ENCODE peak calls at places on chromosomes 5 and 9, in seven cellular contexts. I is cardiac muscle cell, D is coronary artery, L is WTC11, Y is heart left ventricle, O is psoas muscle, H is epithelial cell of esophagus. A is an unnamed sample.

GRCh38 chr5:159182691-159183090 is 26.7 kb downstream of the RNF145 start:
- DNase-seq in Y (no peak), I (peak; percentile 76), L (no peak), D (no peak), H (no peak), O (no peak), A (no peak)

GRCh38 chr5:3323144-3323543 is 272.5 kb upstream of the IRX1 start:
- DNase-seq in Y (no peak), I (no peak), H (no peak), D (no peak), O (no peak), L (no peak), A (no peak)

GRCh38 chr5:137383909-137384308 is 115.2 kb downstream of the SPOCK1 start:
- DNase-seq in O (no peak), D (no peak), H (no peak), L (no peak), I (no peak), Y (no peak), A (no peak)

GRCh38 chr5:65015767-65016166 is 247.0 kb downstream of the CWC27 start:
- DNase-seq in L (no peak), I (no peak), O (no peak), D (no peak), H (no peak), Y (no peak), A (no peak)

GRCh38 chr9:94017939-94018531 is 62.9 kb upstream of the BARX1 start:
- DNase-seq in D (no peak), L (no peak), Y (no peak), I (peak; percentile 84), O (no peak), H (no peak), A (no peak)

GRCh38 chr9:134986957-134987356 is 69.2 kb upstream of the FCN1 start:
- DNase-seq in D (no peak), H (no peak), L (no peak), O (no peak), I (no peak), Y (no peak), A (no peak)

GRCh38 chr9:81083062-81083461 is 606.3 kb downstream of the TLE1 start:
- DNase-seq in Y (no peak), L (peak; percentile 15), I (peak; percentile 21), H (no peak), D (no peak), O (no peak), A (no peak)

GRCh38 chr5:66171349-66172344 is 27.5 kb downstream of the SREK1 start:
- DNase-seq in L (no peak), Y (no peak), O (no peak), D (no peak), H (peak; percentile 57), I (peak; percentile 75), A (peak; percentile 44)

GRCh38 chr5:171162602-171163001 is 146.4 kb upstream of the TLX3 start:
- DNase-seq in Y (no peak), L (peak; percentile 67), H (peak; percentile 29), O (no peak), D (no peak), I (peak; percentile 52), A (no peak)

GRCh38 chr9:121732886-121733285 is 81.5 kb downstream of the DAB2IP start:
- DNase-seq in Y (no peak), D (no peak), O (no peak), L (no peak), I (no peak), H (no peak), A (no peak)

GRCh38 chr5:180118391-180118791 is 46.8 kb upstream of the RNF130 start:
- DNase-seq in O (no peak), I (no peak), D (peak; percentile 62), L (no peak), Y (no peak), H (no peak), A (no peak)

GRCh38 chr5:104297076-104297475 is 734.5 kb upstream of the NUDT12 start:
- DNase-seq in I (no peak), H (peak; percentile 1), D (no peak), O (no peak), Y (no peak), L (no peak), A (no peak)

GRCh38 chr5:125410501-125411162 is 664.2 kb upstream of the ZNF608 start:
- DNase-seq in I (peak; percentile 59), Y (no peak), O (no peak), H (peak; percentile 83), D (no peak), L (no peak), A (no peak)

GRCh38 chr9:116905131-116905724 is 218.1 kb downstream of the TRIM32 start:
- DNase-seq in Y (no peak), H (peak; percentile 18), L (no peak), I (no peak), D (no peak), O (no peak), A (no peak)

GRCh38 chr9:97853844-97854695 is 1.0 kb downstream of the FOXE1 start:
- DNase-seq in L (peak; percentile 61), D (no peak), H (peak; percentile 77), I (peak; percentile 39), Y (no peak), O (no peak), A (peak; percentile 63)

DNA sequence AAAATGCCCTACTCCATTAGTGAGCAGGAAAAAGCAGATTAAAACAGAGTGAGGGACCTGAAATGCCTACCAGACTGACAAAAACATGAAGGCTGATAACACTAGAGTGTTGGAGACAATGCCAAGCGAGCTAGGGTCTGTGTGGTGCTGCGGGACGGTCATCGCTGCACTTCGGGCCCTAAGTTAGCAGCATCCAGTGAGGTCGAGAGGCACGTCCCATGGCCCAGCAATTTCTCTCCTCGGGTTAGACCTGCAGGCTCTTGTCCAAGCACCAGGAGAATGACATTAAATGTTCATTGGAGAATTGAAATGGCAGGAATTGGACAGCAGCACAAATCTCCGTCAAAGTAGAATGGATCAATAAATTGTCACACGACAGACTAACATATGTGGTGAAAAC is 5.3 kb upstream of the CACNA1B start:
- DNase-seq in H (no peak), L (no peak), Y (no peak), I (no peak), D (no peak), O (no peak), A (no peak)
- TF ChIP-seq CTCF in H (no peak), L (no peak), Y (no peak), I (no peak), D (no peak), O (no peak), A (no peak)

DNA sequence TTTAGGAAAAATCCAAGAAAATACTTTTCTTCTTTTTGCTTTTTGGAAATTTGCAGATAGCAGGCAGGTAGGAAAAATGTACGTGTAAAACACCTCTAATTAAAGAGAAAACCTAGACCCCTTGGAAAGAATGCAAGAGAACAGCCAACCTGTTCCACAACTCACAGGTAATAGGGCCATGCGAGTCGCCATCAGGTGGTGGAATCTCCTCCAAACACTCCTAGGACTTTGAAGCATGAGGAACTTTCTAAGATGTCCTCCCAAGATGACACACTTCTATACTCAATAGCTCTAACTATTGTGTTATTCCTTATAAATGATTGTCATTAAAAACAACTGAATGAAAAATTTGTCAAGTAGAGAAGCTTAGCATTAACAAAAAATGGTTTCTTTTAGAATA is 174.0 kb downstream of the TMC1 start:
- DNase-seq in D (no peak), H (peak; percentile 30), L (no peak), O (no peak), Y (no peak), I (no peak), A (no peak)
- TF ChIP-seq CTCF in D (no peak), H (peak; percentile 8), L (no peak), O (no peak), Y (no peak), I (no peak), A (no peak)

DNA sequence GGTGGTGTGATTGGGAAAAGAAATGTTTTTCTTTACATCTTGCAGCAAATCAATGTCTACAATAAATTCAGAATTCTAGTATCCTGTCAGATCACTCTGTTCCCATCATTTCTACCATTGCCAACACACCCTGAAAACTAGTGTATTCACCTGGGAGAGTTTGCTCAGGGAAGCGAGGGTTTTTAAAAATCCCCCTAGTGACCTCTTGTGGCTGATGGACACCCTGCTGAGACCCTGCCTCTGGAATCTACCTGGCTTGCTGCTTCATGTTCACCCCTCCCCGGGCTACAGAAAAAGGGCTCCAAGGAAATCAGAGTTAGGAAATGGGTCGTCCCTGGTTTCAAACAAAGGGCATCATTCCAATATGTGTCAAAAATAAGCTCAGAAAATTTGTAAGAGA is 21.4 kb upstream of the ALDOB start:
- DNase-seq in L (peak; percentile 54), O (no peak), I (no peak), D (no peak), Y (no peak), H (no peak), A (no peak)
- TF ChIP-seq CTCF in L (no peak), O (no peak), I (no peak), D (no peak), Y (peak; percentile 5), H (no peak), A (no peak)

DNA sequence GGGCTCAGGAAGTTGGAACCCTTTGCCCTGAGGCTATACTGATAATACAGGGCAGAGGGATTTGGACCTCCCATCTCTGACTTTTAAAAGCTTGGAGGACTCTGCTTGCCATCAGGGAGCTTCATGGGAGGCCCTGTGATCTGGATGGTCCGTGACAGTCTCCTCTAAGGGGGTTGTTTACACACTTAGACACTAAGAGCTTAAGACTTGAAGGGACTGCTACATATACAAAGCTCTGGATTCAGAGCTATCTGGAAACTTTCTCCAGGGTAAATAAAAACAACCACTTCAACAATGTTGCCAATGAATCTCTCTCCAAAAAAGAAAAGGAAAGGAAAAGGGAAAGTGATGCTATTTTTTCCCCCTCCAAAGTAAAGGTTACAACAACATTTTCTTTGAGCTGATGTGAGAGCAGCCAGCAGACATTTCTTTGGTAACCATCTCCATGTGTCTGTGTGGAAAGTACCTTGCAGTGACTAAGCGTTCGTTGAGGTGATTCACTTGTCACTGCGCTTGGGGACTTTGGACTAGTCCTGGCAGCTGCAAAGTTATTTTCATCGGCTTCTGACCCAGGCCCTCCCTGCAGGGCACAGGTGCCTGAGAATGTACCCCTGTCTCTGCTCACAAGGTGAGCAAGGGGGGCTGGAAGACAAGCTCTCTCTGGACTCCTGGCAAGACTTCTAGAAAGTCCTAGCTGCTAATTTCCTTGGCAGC is 262.1 kb upstream of the KLF4 start:
- DNase-seq in O (no peak), L (no peak), I (peak; percentile 34), H (peak; percentile 81), Y (no peak), D (no peak), A (no peak)
- TF ChIP-seq CTCF in O (no peak), L (no peak), I (no peak), H (no peak), Y (no peak), D (no peak), A (no peak)

GRCh38 chr5:175457466-175457865 is 13.5 kb upstream of the DRD1 start:
- DNase-seq in I (no peak), Y (no peak), O (no peak), L (no peak), H (no peak), D (no peak), A (no peak)
- TF ChIP-seq CTCF in I (no peak), Y (no peak), O (no peak), L (no peak), H (no peak), D (no peak), A (no peak)

DNA sequence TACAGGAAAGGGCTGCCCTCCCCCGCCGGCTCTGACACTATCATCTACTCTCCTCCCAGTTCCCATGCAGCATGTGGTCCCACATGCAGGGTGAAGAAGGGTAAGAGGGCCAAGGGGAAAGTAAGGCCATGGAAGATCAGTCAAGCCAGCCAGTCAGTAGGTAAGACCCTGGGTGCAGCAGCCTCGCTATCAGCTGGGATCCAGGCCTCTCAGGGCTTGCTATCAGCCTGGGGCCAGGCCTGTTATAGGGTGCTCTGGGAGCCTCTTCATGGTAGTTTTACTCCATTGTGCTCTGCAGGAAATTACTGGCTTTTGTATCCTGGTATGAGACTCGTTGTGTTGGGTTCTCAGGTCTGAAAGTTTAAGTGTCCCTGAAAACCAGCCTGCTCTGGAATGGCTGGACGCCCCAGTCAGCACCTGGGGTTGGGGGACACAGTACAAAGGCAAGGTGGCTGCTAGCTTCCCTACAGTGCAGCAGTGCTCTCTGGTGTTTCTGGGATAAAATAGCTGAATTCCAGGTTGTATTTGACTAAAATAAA is 21.4 kb downstream of the SLC22A4 start:
- DNase-seq in Y (no peak), D (no peak), L (no peak), O (no peak), I (no peak), H (no peak), A (no peak)
- TF ChIP-seq CTCF in Y (no peak), D (no peak), L (no peak), O (no peak), I (no peak), H (no peak), A (no peak)